ENCODE peak calls at places on chromosome 1, in six cellular contexts. One of them, this sample, is unnamed.

GRCh38 chr1:61808321-61808720 is 66.0 kb downstream of the PATJ start:
- DNase-seq in putamen: no peak
- DNase-seq in activated gamma-delta T cell treated with Interleukin-2 at 50 U/mL for 16 hours: no peak
- DNase-seq in NCI-H82: no peak
- DNase-seq in stimulated activated CD8-positive, alpha-beta memory T cell treated with anti-CD3 and anti-CD28 coated beads, Interleukin-7, amount 100 ng/mL, for 4 hours: no peak
- DNase-seq in ureter: no peak
- DNase-seq in this sample: no peak

GRCh38 chr1:227892930-227893695 is 54.6 kb downstream of the WNT9A start:
- DNase-seq in ureter: peak; percentile 34
- DNase-seq in stimulated activated CD8-positive, alpha-beta memory T cell treated with anti-CD3 and anti-CD28 coated beads, Interleukin-7, amount 100 ng/mL, for 4 hours: no peak
- DNase-seq in NCI-H82: no peak
- DNase-seq in activated gamma-delta T cell treated with Interleukin-2 at 50 U/mL for 16 hours: no peak
- DNase-seq in putamen: no peak
- DNase-seq in this sample: no peak

GRCh38 chr1:11790880-11791715 is 14.7 kb downstream of the MTHFR start:
- DNase-seq in stimulated activated CD8-positive, alpha-beta memory T cell treated with anti-CD3 and anti-CD28 coated beads, Interleukin-7, amount 100 ng/mL, for 4 hours: no peak
- DNase-seq in activated gamma-delta T cell treated with Interleukin-2 at 50 U/mL for 16 hours: no peak
- DNase-seq in NCI-H82: no peak
- DNase-seq in ureter: peak; percentile 93
- DNase-seq in putamen: peak; percentile 67
- DNase-seq in this sample: peak; percentile 50

GRCh38 chr1:3012511-3013291 is 8.6 kb upstream of the ACTRT2 start:
- DNase-seq in activated gamma-delta T cell treated with Interleukin-2 at 50 U/mL for 16 hours: peak; percentile 45
- DNase-seq in NCI-H82: peak; percentile 47
- DNase-seq in stimulated activated CD8-positive, alpha-beta memory T cell treated with anti-CD3 and anti-CD28 coated beads, Interleukin-7, amount 100 ng/mL, for 4 hours: peak; percentile 8
- DNase-seq in ureter: no peak
- DNase-seq in putamen: peak; percentile 67
- DNase-seq in this sample: peak; percentile 86

GRCh38 chr1:1305300-1306069 is 2.2 kb downstream of the ACAP3 start:
- DNase-seq in activated gamma-delta T cell treated with Interleukin-2 at 50 U/mL for 16 hours: peak; percentile 83
- DNase-seq in putamen: peak; percentile 55
- DNase-seq in ureter: peak; percentile 89
- DNase-seq in stimulated activated CD8-positive, alpha-beta memory T cell treated with anti-CD3 and anti-CD28 coated beads, Interleukin-7, amount 100 ng/mL, for 4 hours: peak; percentile 54
- DNase-seq in NCI-H82: peak; percentile 96
- DNase-seq in this sample: no peak

GRCh38 chr1:221284028-221284427 is 404.8 kb downstream of the HLX start:
- DNase-seq in activated gamma-delta T cell treated with Interleukin-2 at 50 U/mL for 16 hours: no peak
- DNase-seq in putamen: peak; percentile 43
- DNase-seq in ureter: no peak
- DNase-seq in NCI-H82: peak; percentile 83
- DNase-seq in stimulated activated CD8-positive, alpha-beta memory T cell treated with anti-CD3 and anti-CD28 coated beads, Interleukin-7, amount 100 ng/mL, for 4 hours: no peak
- DNase-seq in this sample: peak; percentile 53

GRCh38 chr1:223835754-223836153 is 10.0 kb downstream of the TP53BP2 start:
- DNase-seq in ureter: no peak
- DNase-seq in stimulated activated CD8-positive, alpha-beta memory T cell treated with anti-CD3 and anti-CD28 coated beads, Interleukin-7, amount 100 ng/mL, for 4 hours: no peak
- DNase-seq in NCI-H82: no peak
- DNase-seq in putamen: no peak
- DNase-seq in activated gamma-delta T cell treated with Interleukin-2 at 50 U/mL for 16 hours: no peak
- DNase-seq in this sample: no peak

GRCh38 chr1:227043755-227044154 is 103.7 kb downstream of the COQ8A start:
- DNase-seq in ureter: no peak
- DNase-seq in NCI-H82: no peak
- DNase-seq in activated gamma-delta T cell treated with Interleukin-2 at 50 U/mL for 16 hours: no peak
- DNase-seq in putamen: no peak
- DNase-seq in stimulated activated CD8-positive, alpha-beta memory T cell treated with anti-CD3 and anti-CD28 coated beads, Interleukin-7, amount 100 ng/mL, for 4 hours: no peak
- DNase-seq in this sample: no peak

GRCh38 chr1:108082741-108083562 is 117.2 kb downstream of the SLC25A24 start:
- DNase-seq in putamen: no peak
- DNase-seq in NCI-H82: no peak
- DNase-seq in ureter: no peak
- DNase-seq in activated gamma-delta T cell treated with Interleukin-2 at 50 U/mL for 16 hours: no peak
- DNase-seq in stimulated activated CD8-positive, alpha-beta memory T cell treated with anti-CD3 and anti-CD28 coated beads, Interleukin-7, amount 100 ng/mL, for 4 hours: no peak
- DNase-seq in this sample: no peak

GRCh38 chr1:67831850-67832513 is 1.3 kb downstream of the GNG12 start:
- DNase-seq in stimulated activated CD8-positive, alpha-beta memory T cell treated with anti-CD3 and anti-CD28 coated beads, Interleukin-7, amount 100 ng/mL, for 4 hours: no peak
- DNase-seq in putamen: no peak
- DNase-seq in activated gamma-delta T cell treated with Interleukin-2 at 50 U/mL for 16 hours: no peak
- DNase-seq in ureter: peak; percentile 59
- DNase-seq in NCI-H82: peak; percentile 75
- DNase-seq in this sample: peak; percentile 67

GRCh38 chr1:214862421-214862820 is 220.1 kb upstream of the KCNK2 start:
- DNase-seq in NCI-H82: no peak
- DNase-seq in stimulated activated CD8-positive, alpha-beta memory T cell treated with anti-CD3 and anti-CD28 coated beads, Interleukin-7, amount 100 ng/mL, for 4 hours: no peak
- DNase-seq in activated gamma-delta T cell treated with Interleukin-2 at 50 U/mL for 16 hours: no peak
- DNase-seq in putamen: no peak
- DNase-seq in ureter: no peak
- DNase-seq in this sample: no peak

GRCh38 chr1:248924696-248925532 is 18.9 kb downstream of the PGBD2 start:
- DNase-seq in activated gamma-delta T cell treated with Interleukin-2 at 50 U/mL for 16 hours: peak; percentile 44
- DNase-seq in stimulated activated CD8-positive, alpha-beta memory T cell treated with anti-CD3 and anti-CD28 coated beads, Interleukin-7, amount 100 ng/mL, for 4 hours: peak; percentile 21
- DNase-seq in NCI-H82: peak; percentile 74
- DNase-seq in ureter: no peak
- DNase-seq in putamen: peak; percentile 49
- DNase-seq in this sample: peak; percentile 44

This sample was measured in midbrain.